ENCODE peak calls at places on chromosomes 16 and 17, in four cellular contexts. Z is ovary; H is CD8-positive, alpha-beta T cell; S is right atrium auricular region. C is an unnamed sample.

GRCh38 chr17:52710363-52710901 is 551.9 kb upstream of the CA10 start:
- DNase-seq in H (no peak), Z (no peak), S (no peak), C (no peak)

GRCh38 chr17:51052235-51052634 is 68.4 kb downstream of the SPAG9 start:
- DNase-seq in Z (no peak), H (no peak), S (no peak), C (no peak)

GRCh38 chr17:62887437-62887836 is 78.6 kb upstream of the TANC2 start:
- DNase-seq in Z (no peak), S (no peak), H (no peak), C (no peak)

GRCh38 chr17:64572682-64573154 is 65.9 kb downstream of the CEP95 start:
- DNase-seq in Z (no peak), S (no peak), H (no peak), C (no peak)

GRCh38 chr17:50501054-50501453 is 7.2 kb upstream of the MYCBPAP start:
- DNase-seq in S (no peak), H (no peak), Z (no peak), C (no peak)

GRCh38 chr17:30950669-30951399 is 20.0 kb upstream of the RNF135 start:
- DNase-seq in H (no peak), Z (no peak), S (peak; percentile 77), C (peak; percentile 57)

GRCh38 chr17:62981933-62982332 is 15.9 kb downstream of the TANC2 start:
- DNase-seq in S (no peak), Z (no peak), H (no peak), C (no peak)

GRCh38 chr17:1241904-1242303 is 28.3 kb upstream of the BHLHA9 start:
- DNase-seq in H (no peak), S (no peak), Z (no peak), C (no peak)

GRCh38 chr17:39139137-39139516 is 12.3 kb downstream of the PLXDC1 start:
- DNase-seq in H (no peak), S (no peak), Z (no peak), C (no peak)

GRCh38 chr17:76365256-76365903 is 11.7 kb upstream of the PRPSAP1 start:
- DNase-seq in S (no peak), H (no peak), Z (no peak), C (no peak)

GRCh38 chr16:30438835-30439234 is 6.8 kb downstream of the SEPHS2 start:
- DNase-seq in Z (no peak), S (no peak), H (no peak), C (no peak)

GRCh38 chr16:29761882-29762281 is 16.1 kb upstream of the C16orf54 start:
- DNase-seq in Z (no peak), S (no peak), H (no peak), C (no peak)

GRCh38 chr17:83186751-83187421 is 107.5 kb downstream of the METRNL start:
- DNase-seq in H (no peak), S (peak; percentile 40), Z (no peak), C (peak; percentile 17)

GRCh38 chr17:56913000-56913866 is 616 bp downstream of the TRIM25 start:
- DNase-seq in H (peak; percentile 29), S (no peak), Z (no peak), C (no peak)

GRCh38 chr17:57290955-57291354 is 34.6 kb downstream of the MSI2 start:
- DNase-seq in S (no peak), Z (no peak), H (no peak), C (no peak)

GRCh38 chr17:10094806-10095205 is 103.6 kb downstream of the GAS7 start:
- DNase-seq in H (no peak), S (peak; percentile 68), Z (no peak), C (peak; percentile 54)

GRCh38 chr17:12928736-12929135 is 89.1 kb downstream of the ELAC2 start:
- DNase-seq in H (no peak), S (no peak), Z (no peak), C (no peak)

GRCh38 chr17:1107083-1107776 is 72.6 kb downstream of the ABR start:
- DNase-seq in H (no peak), Z (no peak), S (no peak), C (no peak)

GRCh38 chr17:17420561-17421269 is 56.1 kb upstream of the MED9 start:
- DNase-seq in S (peak; percentile 93), Z (no peak), H (no peak), C (peak; percentile 95)

GRCh38 chr16:29994613-29995329 is 646 bp downstream of the HIRIP3 start:
- DNase-seq in Z (no peak), S (no peak), H (no peak), C (peak; percentile 41)

GRCh38 chr16:10834766-10835165 is 16.2 kb upstream of the TVP23A start:
- DNase-seq in Z (no peak), S (no peak), H (no peak), C (no peak)

GRCh38 chr17:57672205-57672632 is 72.9 kb downstream of the CCDC182 start:
- DNase-seq in Z (no peak), S (peak; percentile 26), H (peak; percentile 71), C (no peak)

GRCh38 chr17:47949951-47950350 is 7.7 kb downstream of the PRR15L start:
- DNase-seq in S (no peak), H (no peak), Z (no peak), C (no peak)

GRCh38 chr16:82864332-82865040 is 237.7 kb downstream of the CDH13 start:
- DNase-seq in H (no peak), S (no peak), Z (no peak), C (no peak)

GRCh38 chr16:81175325-81175891 is 63.1 kb upstream of the BCO1 start:
- DNase-seq in Z (no peak), H (no peak), S (no peak), C (no peak)

GRCh38 chr17:65544658-65545057 is 16.8 kb downstream of the AXIN2 start:
- DNase-seq in H (no peak), S (no peak), Z (no peak), C (no peak)

GRCh38 chr17:82403662-82404660 is 14.2 kb upstream of the HEXD start:
- DNase-seq in H (no peak), S (no peak), Z (no peak), C (no peak)

GRCh38 chr17:70102531-70102930 is 27.5 kb downstream of the KCNJ16 start:
- DNase-seq in Z (no peak), S (no peak), H (no peak), C (no peak)

GRCh38 chr16:55418586-55418985 is 60.4 kb upstream of the MMP2 start:
- DNase-seq in H (no peak), S (no peak), Z (no peak), C (no peak)

GRCh38 chr17:33192961-33193911 is 99.9 kb downstream of the ASIC2 start:
- DNase-seq in S (no peak), H (no peak), Z (no peak), C (no peak)

GRCh38 chr16:31460582-31461002 is 1.3 kb downstream of the ARMC5 start:
- DNase-seq in S (no peak), Z (no peak), H (no peak), C (no peak)

GRCh38 chr16:50816901-50817555 is 75.1 kb downstream of the CYLD start:
- DNase-seq in Z (no peak), S (peak; percentile 32), H (no peak), C (no peak)
- H3K4me3 ChIP-seq in Z (no peak overlapping the region), S (no peak overlapping the region), H (no peak overlapping the region), C (no peak overlapping the region)

DNA sequence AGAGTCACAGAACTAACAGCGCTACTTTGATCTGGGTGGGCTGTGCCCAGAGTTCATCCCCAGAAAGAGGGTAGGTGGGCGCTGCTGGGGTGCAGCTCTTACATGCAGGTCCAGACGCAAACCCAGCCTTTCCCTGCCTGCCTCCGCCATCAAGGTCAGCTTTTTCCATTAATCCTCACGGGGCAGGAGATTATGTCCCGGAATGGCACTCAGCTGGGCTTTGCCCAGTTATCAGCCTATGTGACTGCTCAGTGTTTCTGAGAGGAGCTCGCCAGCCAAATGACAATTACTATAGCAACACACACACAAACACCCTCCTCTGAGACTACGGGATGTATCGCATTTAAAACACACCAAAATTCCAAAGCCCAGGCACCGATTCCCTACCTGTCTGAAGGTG is 20.1 kb downstream of the GLYR1 start:
- DNase-seq in Z (no peak), S (no peak), H (no peak), C (no peak)
- H3K27ac ChIP-seq in Z (no peak overlapping the region), S (peak overlapping the region; percentile 78), H (no peak overlapping the region), C (peak overlapping the region; percentile 83)

GRCh38 chr17:36647598-36647997 is 46.2 kb downstream of the MRM1 start:
- DNase-seq in Z (no peak), S (no peak), H (no peak), C (no peak)

GRCh38 chr17:36657390-36657762 is 56.0 kb downstream of the MRM1 start:
- DNase-seq in H (no peak), Z (no peak), S (no peak), C (no peak)

GRCh38 chr17:36650096-36650764 is 48.8 kb downstream of the MRM1 start:
- DNase-seq in S (no peak), Z (no peak), H (no peak), C (no peak)

GRCh38 chr17:36653374-36653773 is 52.0 kb downstream of the MRM1 start:
- DNase-seq in Z (no peak), S (no peak), H (no peak), C (no peak)

GRCh38 chr17:36652716-36653115 is 51.3 kb downstream of the MRM1 start:
- DNase-seq in Z (no peak), H (no peak), S (no peak), C (no peak)
- H3K27me3 ChIP-seq in Z (no peaks in the 10 kb centered on the region), H (no peaks in the 10 kb centered on the region), S (peaks cover 4% of the 10 kb centered on the region), C (peaks cover 35% of the 10 kb centered on the region)

DNA sequence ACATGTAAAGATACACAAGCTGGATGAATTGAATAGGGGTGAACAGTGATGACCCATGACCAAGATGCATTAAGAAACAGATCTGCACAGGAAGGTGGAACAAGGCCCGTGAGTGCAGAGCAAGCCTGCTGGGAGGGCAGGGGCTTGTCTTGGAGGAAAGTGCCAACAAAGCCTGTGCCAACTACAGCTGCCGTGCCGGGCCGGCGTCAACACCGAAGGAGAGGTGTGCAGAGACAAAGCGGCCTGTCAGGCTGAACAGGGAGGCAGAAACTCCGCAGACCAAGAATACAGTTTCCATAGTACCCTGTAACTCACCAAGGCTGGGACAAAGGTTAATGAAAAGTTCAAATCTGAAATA is 46.7 kb downstream of the ANKRD11 start:
- DNase-seq in Z (no peak), H (no peak), S (no peak), C (no peak)
- H3K4me3 ChIP-seq in Z (no peak overlapping the region), H (no peak overlapping the region), S (no peak overlapping the region), C (no peak overlapping the region)

DNA sequence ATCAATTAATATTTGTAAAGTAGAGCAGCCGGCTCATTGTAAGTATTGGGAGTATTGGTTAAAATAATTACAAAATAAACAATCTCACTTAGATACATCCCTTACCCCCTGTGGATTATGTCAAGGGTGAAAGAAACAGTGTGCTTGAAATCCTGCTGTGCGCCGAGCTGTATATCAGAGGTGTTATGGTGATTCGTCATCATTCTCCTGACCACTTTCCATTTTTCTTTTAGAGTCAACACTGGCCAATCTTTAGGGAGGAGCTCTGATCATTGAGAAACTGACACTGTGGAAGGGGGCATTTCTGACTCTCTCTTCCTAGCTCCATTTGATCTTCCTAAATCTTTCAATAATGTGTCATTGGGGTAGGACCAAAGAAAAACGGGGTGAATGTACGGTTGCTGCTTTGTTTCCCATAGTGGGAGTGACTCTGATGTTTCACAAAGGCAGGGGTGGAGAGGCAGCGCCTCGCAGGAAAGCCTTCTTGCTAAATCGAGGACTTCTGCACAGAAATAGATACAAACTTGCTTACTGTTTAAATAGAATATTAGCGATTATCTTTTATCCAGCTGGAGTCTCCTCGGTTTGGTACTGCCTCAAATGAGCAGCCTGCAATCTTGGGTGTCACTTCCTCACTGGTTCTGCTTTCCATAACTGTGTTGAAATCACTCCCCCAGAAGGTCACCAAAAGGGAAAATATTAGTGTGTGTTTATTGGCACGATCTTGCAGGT is 123.5 kb downstream of the PRKCB start:
- DNase-seq in Z (no peak), H (no peak), S (no peak), C (no peak)
- H3K27ac ChIP-seq in Z (no peak overlapping the region), H (no peak overlapping the region), S (no peak overlapping the region), C (no peak overlapping the region)